ENCODE peak calls at places on chromosomes 5 and 9, in five cellular contexts. One of them, this sample, is unnamed. For H3K4me1, the result is how much of the 10 kb centered on the place peaks cover.

GRCh38 chr5:91281409-91281808 is 101.7 kb downstream of the ARRDC3 start:
- DNase-seq in esophagus muscularis mucosa: no peak
- DNase-seq in right lobe of liver: no peak
- DNase-seq in pancreas: no peak
- DNase-seq in GM23338: no peak
- DNase-seq in this sample: no peak

GRCh38 chr5:147223951-147224791 is 10.7 kb upstream of the STK32A start:
- DNase-seq in esophagus muscularis mucosa: no peak
- DNase-seq in pancreas: no peak
- DNase-seq in GM23338: peak
- DNase-seq in right lobe of liver: no peak
- DNase-seq in this sample: no peak

GRCh38 chr5:54302267-54302687 is 8.1 kb downstream of the ARL15 start:
- DNase-seq in GM23338: no peak
- DNase-seq in right lobe of liver: no peak
- DNase-seq in pancreas: no peak
- DNase-seq in esophagus muscularis mucosa: no peak
- DNase-seq in this sample: no peak

GRCh38 chr5:41856644-41857491 is 13.4 kb downstream of the OXCT1 start:
- DNase-seq in pancreas: no peak
- DNase-seq in GM23338: peak
- DNase-seq in right lobe of liver: no peak
- DNase-seq in esophagus muscularis mucosa: no peak
- DNase-seq in this sample: peak

GRCh38 chr5:171573021-171573420 is 153.6 kb downstream of the FGF18 start:
- DNase-seq in right lobe of liver: no peak
- DNase-seq in pancreas: no peak
- DNase-seq in GM23338: no peak
- DNase-seq in esophagus muscularis mucosa: no peak
- DNase-seq in this sample: no peak

GRCh38 chr5:176371621-176372539 is 6.6 kb downstream of the ARL10 start:
- DNase-seq in GM23338: no peak
- DNase-seq in esophagus muscularis mucosa: no peak
- DNase-seq in right lobe of liver: no peak
- DNase-seq in pancreas: no peak
- DNase-seq in this sample: no peak

GRCh38 chr9:21883642-21884041 is 81.2 kb downstream of the MTAP start:
- DNase-seq in right lobe of liver: no peak
- DNase-seq in pancreas: no peak
- DNase-seq in esophagus muscularis mucosa: no peak
- DNase-seq in GM23338: peak
- DNase-seq in this sample: no peak

GRCh38 chr9:69122086-69122390 is 52.0 kb upstream of the TJP2 start:
- DNase-seq in right lobe of liver: peak
- DNase-seq in GM23338: peak
- DNase-seq in pancreas: peak
- DNase-seq in esophagus muscularis mucosa: no peak
- DNase-seq in this sample: peak

GRCh38 chr5:143454936-143455516 is 51.5 kb upstream of the NR3C1 start:
- DNase-seq in right lobe of liver: no peak
- DNase-seq in GM23338: no peak
- DNase-seq in esophagus muscularis mucosa: no peak
- DNase-seq in pancreas: no peak
- DNase-seq in this sample: no peak

GRCh38 chr5:180718810-180719453 is 20.9 kb downstream of the OR2Y1 start:
- DNase-seq in pancreas: no peak
- DNase-seq in right lobe of liver: no peak
- DNase-seq in esophagus muscularis mucosa: peak
- DNase-seq in GM23338: peak
- DNase-seq in this sample: no peak

GRCh38 chr9:111728143-111728542 is 66.6 kb downstream of the SHOC1 start:
- DNase-seq in esophagus muscularis mucosa: no peak
- DNase-seq in GM23338: no peak
- DNase-seq in pancreas: no peak
- DNase-seq in right lobe of liver: no peak
- DNase-seq in this sample: no peak

GRCh38 chr9:125961037-125961436 is 213.9 kb downstream of the PBX3 start:
- DNase-seq in right lobe of liver: no peak
- DNase-seq in esophagus muscularis mucosa: no peak
- DNase-seq in pancreas: no peak
- DNase-seq in GM23338: no peak
- DNase-seq in this sample: no peak

GRCh38 chr9:21030389-21031035 is 928 bp downstream of the HACD4 start:
- DNase-seq in pancreas: no peak
- DNase-seq in esophagus muscularis mucosa: no peak
- DNase-seq in right lobe of liver: no peak
- DNase-seq in GM23338: peak
- DNase-seq in this sample: no peak

GRCh38 chr5:95822408-95823240 is at the start of gene GLRX:
- DNase-seq in right lobe of liver: peak
- DNase-seq in pancreas: peak
- DNase-seq in GM23338: peak
- DNase-seq in esophagus muscularis mucosa: peak
- DNase-seq in this sample: peak

GRCh38 chr5:95826949-95827595 is 4.5 kb upstream of the GLRX start:
- DNase-seq in GM23338: no peak
- DNase-seq in pancreas: peak
- DNase-seq in esophagus muscularis mucosa: no peak
- DNase-seq in right lobe of liver: peak
- DNase-seq in this sample: no peak

GRCh38 chr5:95823241-95823737 is 763 bp upstream of the GLRX start:
- DNase-seq in right lobe of liver: no peak
- DNase-seq in GM23338: no peak
- DNase-seq in pancreas: peak
- DNase-seq in esophagus muscularis mucosa: no peak
- DNase-seq in this sample: no peak

GRCh38 chr5:95823738-95824609 is 1.4 kb upstream of the GLRX start:
- DNase-seq in right lobe of liver: peak
- DNase-seq in GM23338: peak
- DNase-seq in esophagus muscularis mucosa: no peak
- DNase-seq in pancreas: peak
- DNase-seq in this sample: peak

GRCh38 chr5:95824747-95825146 is 2.2 kb upstream of the GLRX start:
- DNase-seq in pancreas: peak
- DNase-seq in right lobe of liver: no peak
- DNase-seq in GM23338: no peak
- DNase-seq in esophagus muscularis mucosa: no peak
- DNase-seq in this sample: no peak
- H3K27ac ChIP-seq in pancreas: peak
- H3K27ac ChIP-seq in right lobe of liver: peak
- H3K27ac ChIP-seq in GM23338: no peak
- H3K27ac ChIP-seq in esophagus muscularis mucosa: peak
- H3K27ac ChIP-seq in this sample: peak

GRCh38 chr5:37831821-37832524 is 7.9 kb downstream of the GDNF start:
- DNase-seq in GM23338: no peak
- DNase-seq in right lobe of liver: no peak
- DNase-seq in esophagus muscularis mucosa: no peak
- DNase-seq in pancreas: no peak
- DNase-seq in this sample: no peak
- TF ChIP-seq CTCF in GM23338: no peak
- TF ChIP-seq CTCF in right lobe of liver: no peak
- TF ChIP-seq CTCF in esophagus muscularis mucosa: no peak
- TF ChIP-seq CTCF in pancreas: no peak
- TF ChIP-seq CTCF in this sample: no peak

DNA sequence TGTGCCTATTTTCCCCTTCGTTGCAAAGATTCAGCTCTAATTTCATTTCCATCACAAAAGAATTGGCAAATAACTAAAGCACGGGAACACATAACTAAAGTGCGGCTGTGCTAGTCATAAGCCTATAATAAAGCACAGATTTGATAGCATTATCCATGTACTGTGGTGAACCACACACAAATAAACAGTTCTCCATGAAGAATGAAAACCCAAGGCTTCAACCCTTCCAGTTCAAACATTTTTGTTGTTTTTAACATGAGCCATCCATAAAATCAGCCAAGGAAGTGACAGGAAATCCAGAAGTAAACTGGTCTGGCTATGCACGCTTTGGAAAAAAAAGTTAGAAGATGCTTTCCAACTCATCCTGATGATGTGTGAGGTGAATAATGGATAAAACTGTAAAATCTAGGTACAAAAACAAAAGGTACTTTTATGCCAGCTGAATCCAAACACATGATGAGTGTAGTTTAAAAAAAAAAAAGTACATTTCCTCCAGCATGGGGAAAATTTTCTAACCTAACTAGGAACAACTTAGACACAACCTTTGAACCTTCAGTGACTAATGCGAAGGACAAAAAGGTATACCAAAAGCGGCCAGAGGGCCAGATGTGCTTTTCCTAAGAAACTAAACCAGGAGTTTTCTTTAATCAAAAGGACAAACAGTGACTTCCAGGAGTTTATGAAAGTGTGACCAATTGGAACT is 10.2 kb downstream of the ZNF608 start:
- DNase-seq in right lobe of liver: no peak
- DNase-seq in esophagus muscularis mucosa: no peak
- DNase-seq in pancreas: no peak
- DNase-seq in GM23338: no peak
- DNase-seq in this sample: no peak
- H3K4me1 ChIP-seq in right lobe of liver: under half
- H3K4me1 ChIP-seq in esophagus muscularis mucosa: half or more
- H3K4me1 ChIP-seq in pancreas: under half
- H3K4me1 ChIP-seq in GM23338: half or more
- H3K4me1 ChIP-seq in this sample: under half

DNA sequence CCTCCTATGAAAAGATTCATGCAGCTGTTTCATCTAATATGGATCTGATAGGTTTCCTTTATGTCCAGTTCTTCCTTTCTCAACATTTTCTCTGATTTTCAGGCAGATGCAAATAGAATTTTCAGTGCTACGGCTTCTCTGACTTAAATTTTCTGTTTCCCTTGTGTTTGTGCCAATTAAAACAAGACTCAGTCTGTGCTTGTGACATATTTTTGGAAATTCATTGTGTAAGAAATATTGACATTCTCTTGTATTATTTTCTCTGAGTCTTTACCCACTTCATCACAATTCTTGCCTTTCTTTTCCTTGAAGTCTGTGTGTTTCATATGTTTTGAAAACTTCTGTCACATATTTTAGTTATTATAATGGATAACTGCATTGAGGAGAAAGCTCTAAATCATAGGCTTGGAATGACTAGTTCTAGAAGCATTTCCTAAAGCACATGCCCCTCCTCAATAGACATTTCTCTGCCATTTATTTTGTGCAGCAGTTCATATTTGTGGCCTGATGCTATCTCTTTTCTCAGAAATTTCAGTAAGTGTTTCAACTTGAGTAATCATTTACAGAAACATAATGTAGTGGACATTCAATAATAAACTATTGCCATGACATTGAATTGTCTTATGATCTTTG is 206.5 kb downstream of the PALM2AKAP2 start:
- DNase-seq in pancreas: no peak
- DNase-seq in esophagus muscularis mucosa: no peak
- DNase-seq in GM23338: no peak
- DNase-seq in right lobe of liver: no peak
- DNase-seq in this sample: no peak
- H3K27ac ChIP-seq in pancreas: no peak
- H3K27ac ChIP-seq in esophagus muscularis mucosa: no peak
- H3K27ac ChIP-seq in GM23338: no peak
- H3K27ac ChIP-seq in right lobe of liver: no peak
- H3K27ac ChIP-seq in this sample: no peak

This sample was measured in heart right ventricle.